ENCODE peak calls at places on chromosomes 3 and 15, in six cellular contexts. One of them, this sample, is unnamed.

GRCh38 chr15:92813440-92813839 is 86.7 kb upstream of the CHD2 start:
- DNase-seq in LHCN-M2: no peak
- DNase-seq in brain microvascular endothelial cell: no peak
- DNase-seq in amniotic stem cell: no peak
- DNase-seq in stimulated activated CD4-positive, alpha-beta T cell treated with anti-CD3 and anti-CD28 coated beads, Interleukin-1b, Interleukin-23, amount 100 ng/mL, for 48 hours: no peak
- DNase-seq in HCEC 1CT: no peak
- DNase-seq in this sample: no peak

GRCh38 chr3:55873523-55874254 is 386.6 kb upstream of the WNT5A start:
- DNase-seq in LHCN-M2: peak
- DNase-seq in amniotic stem cell: no peak
- DNase-seq in brain microvascular endothelial cell: peak
- DNase-seq in stimulated activated CD4-positive, alpha-beta T cell treated with anti-CD3 and anti-CD28 coated beads, Interleukin-1b, Interleukin-23, amount 100 ng/mL, for 48 hours: no peak
- DNase-seq in HCEC 1CT: peak
- DNase-seq in this sample: no peak

GRCh38 chr15:27039163-27039562 is 68.2 kb downstream of the GABRG3 start:
- DNase-seq in stimulated activated CD4-positive, alpha-beta T cell treated with anti-CD3 and anti-CD28 coated beads, Interleukin-1b, Interleukin-23, amount 100 ng/mL, for 48 hours: no peak
- DNase-seq in LHCN-M2: no peak
- DNase-seq in HCEC 1CT: no peak
- DNase-seq in brain microvascular endothelial cell: no peak
- DNase-seq in amniotic stem cell: no peak
- DNase-seq in this sample: no peak

GRCh38 chr3:10964537-10965167 is 27.9 kb upstream of the SLC6A1 start:
- DNase-seq in amniotic stem cell: no peak
- DNase-seq in LHCN-M2: peak
- DNase-seq in HCEC 1CT: no peak
- DNase-seq in stimulated activated CD4-positive, alpha-beta T cell treated with anti-CD3 and anti-CD28 coated beads, Interleukin-1b, Interleukin-23, amount 100 ng/mL, for 48 hours: no peak
- DNase-seq in brain microvascular endothelial cell: peak
- DNase-seq in this sample: peak

GRCh38 chr3:25429960-25430941 is 2.2 kb downstream of the RARB start:
- DNase-seq in brain microvascular endothelial cell: no peak
- DNase-seq in LHCN-M2: no peak
- DNase-seq in HCEC 1CT: no peak
- DNase-seq in amniotic stem cell: no peak
- DNase-seq in stimulated activated CD4-positive, alpha-beta T cell treated with anti-CD3 and anti-CD28 coated beads, Interleukin-1b, Interleukin-23, amount 100 ng/mL, for 48 hours: no peak
- DNase-seq in this sample: peak

GRCh38 chr3:117141821-117142220 is 432.2 kb downstream of the TUSC7 start:
- DNase-seq in stimulated activated CD4-positive, alpha-beta T cell treated with anti-CD3 and anti-CD28 coated beads, Interleukin-1b, Interleukin-23, amount 100 ng/mL, for 48 hours: no peak
- DNase-seq in HCEC 1CT: no peak
- DNase-seq in LHCN-M2: no peak
- DNase-seq in brain microvascular endothelial cell: no peak
- DNase-seq in amniotic stem cell: no peak
- DNase-seq in this sample: no peak

GRCh38 chr3:5791558-5791957 is 604.1 kb downstream of the EDEM1 start:
- DNase-seq in stimulated activated CD4-positive, alpha-beta T cell treated with anti-CD3 and anti-CD28 coated beads, Interleukin-1b, Interleukin-23, amount 100 ng/mL, for 48 hours: no peak
- DNase-seq in LHCN-M2: no peak
- DNase-seq in amniotic stem cell: no peak
- DNase-seq in brain microvascular endothelial cell: no peak
- DNase-seq in HCEC 1CT: no peak
- DNase-seq in this sample: peak

GRCh38 chr3:169310190-169310918 is 353.2 kb downstream of the MECOM start:
- DNase-seq in brain microvascular endothelial cell: no peak
- DNase-seq in LHCN-M2: no peak
- DNase-seq in HCEC 1CT: no peak
- DNase-seq in amniotic stem cell: no peak
- DNase-seq in stimulated activated CD4-positive, alpha-beta T cell treated with anti-CD3 and anti-CD28 coated beads, Interleukin-1b, Interleukin-23, amount 100 ng/mL, for 48 hours: no peak
- DNase-seq in this sample: no peak

GRCh38 chr3:187006884-187007630 is 76.7 kb downstream of the ST6GAL1 start:
- DNase-seq in brain microvascular endothelial cell: no peak
- DNase-seq in stimulated activated CD4-positive, alpha-beta T cell treated with anti-CD3 and anti-CD28 coated beads, Interleukin-1b, Interleukin-23, amount 100 ng/mL, for 48 hours: no peak
- DNase-seq in HCEC 1CT: peak
- DNase-seq in LHCN-M2: no peak
- DNase-seq in amniotic stem cell: no peak
- DNase-seq in this sample: no peak

GRCh38 chr3:29475854-29476253 is 195.0 kb downstream of the RBMS3 start:
- DNase-seq in HCEC 1CT: no peak
- DNase-seq in stimulated activated CD4-positive, alpha-beta T cell treated with anti-CD3 and anti-CD28 coated beads, Interleukin-1b, Interleukin-23, amount 100 ng/mL, for 48 hours: no peak
- DNase-seq in amniotic stem cell: no peak
- DNase-seq in LHCN-M2: no peak
- DNase-seq in brain microvascular endothelial cell: no peak
- DNase-seq in this sample: peak